ENCODE peak calls at places on chromosomes 4 and X, in five cellular contexts. A is EL, G is GM23338, J is LoVo, X is cardiac fibroblast. U is an unnamed sample.

GRCh38 chrX:120456973-120457372 is 12.1 kb downstream of the LAMP2 start:
- DNase-seq in A (peak), G (no peak), J (no peak), X (peak), U (no peak)

GRCh38 chrX:19670854-19671620 is 155.7 kb upstream of the MAP3K15 start:
- DNase-seq in A (peak), G (peak), J (peak), X (peak), U (peak)

GRCh38 chr4:117085185-117085701 is at the start of gene TRAM1L1:
- DNase-seq in A (peak), G (peak), J (peak), X (peak), U (peak)

GRCh38 chr4:173318648-173319211 is 15.4 kb downstream of the HMGB2 start:
- DNase-seq in A (peak), G (peak), J (peak), X (peak), U (no peak)

GRCh38 chrX:53261573-53261972 is 19.8 kb downstream of the IQSEC2 start:
- DNase-seq in A (no peak), G (no peak), J (no peak), X (no peak), U (no peak)

GRCh38 chr4:145333786-145334185 is 147.9 kb upstream of the SMAD1 start:
- DNase-seq in A (no peak), G (no peak), J (no peak), X (no peak), U (no peak)

GRCh38 chr4:108783666-108784463 is 21.0 kb upstream of the ETNPPL start:
- DNase-seq in A (no peak), G (no peak), J (peak), X (peak), U (no peak)

GRCh38 chr4:65669981-65670330 is 333 bp downstream of the EPHA5 start:
- DNase-seq in A (no peak), G (no peak), J (no peak), X (no peak), U (no peak)

GRCh38 chr4:123386608-123387007 is 10.0 kb upstream of the SPRY1 start:
- DNase-seq in A (no peak), G (no peak), J (no peak), X (no peak), U (no peak)

GRCh38 chrX:153917814-153918213 is 8.2 kb downstream of the ARHGAP4 start:
- DNase-seq in A (no peak), G (no peak), J (no peak), X (no peak), U (no peak)

GRCh38 chr4:73998040-73999011 is at the start of gene CXCL5:
- DNase-seq in A (peak), G (peak), J (no peak), X (peak), U (peak)

GRCh38 chr4:86497131-86497530 is 97.0 kb upstream of the PTPN13 start:
- DNase-seq in A (peak), G (no peak), J (no peak), X (peak), U (no peak)

GRCh38 chr4:27506401-27506800 is 645.8 kb downstream of the STIM2 start:
- DNase-seq in A (no peak), G (no peak), J (no peak), X (no peak), U (no peak)

GRCh38 chr4:140186651-140187315 is 32.8 kb upstream of the MAML3 start:
- DNase-seq in A (peak), G (no peak), J (peak), X (peak), U (no peak)

GRCh38 chr4:6352031-6352763 is 82.5 kb downstream of the WFS1 start:
- DNase-seq in A (no peak), G (no peak), J (no peak), X (no peak), U (no peak)

GRCh38 chr4:90950385-90950841 is 823.2 kb downstream of the CCSER1 start:
- DNase-seq in A (no peak), G (no peak), J (peak), X (no peak), U (no peak)

GRCh38 chrX:72041901-72042859 is 89.5 kb downstream of the RTL5 start:
- DNase-seq in A (no peak), G (no peak), J (no peak), X (no peak), U (no peak)

GRCh38 chr4:127783971-127784519 is 1.9 kb downstream of the HSPA4L start:
- DNase-seq in A (no peak), G (no peak), J (no peak), X (no peak), U (no peak)

GRCh38 chr4:155666701-155667537 is at the start of gene GUCY1A1:
- DNase-seq in A (peak), G (peak), J (no peak), X (no peak), U (no peak)

GRCh38 chr4:7519638-7520373 is 85.1 kb upstream of the PSAPL1 start:
- DNase-seq in A (no peak), G (no peak), J (no peak), X (no peak), U (no peak)